ENCODE peak calls at places on chromosomes 6 and 20, in seven cellular contexts. G is neuronal stem cell, R is mesendoderm, X is IMR-90, B is trophoblast cell, O is H9, A is mesenchymal stem cell. C is an unnamed sample.

GRCh38 chr6:170075659-170076223 is 215.1 kb downstream of the DLL1 start:
- DNase-seq in G (no peak), R (no peak), X (no peak), B (no peak), O (peak; percentile 33), A (no peak), C (peak; percentile 42)

GRCh38 chr20:21693322-21693721 is 12.1 kb upstream of the PAX1 start:
- DNase-seq in G (no peak), R (peak; percentile 67), X (no peak), B (peak; percentile 2), O (peak; percentile 73), A (no peak), C (peak; percentile 79)

GRCh38 chr6:33878541-33878940 is 74.7 kb upstream of the MLN start:
- DNase-seq in G (no peak), R (no peak), X (no peak), B (no peak), O (no peak), A (no peak), C (no peak)

GRCh38 chr6:81934936-81935335 is 182.5 kb upstream of the TENT5A start:
- DNase-seq in G (no peak), R (no peak), X (peak; percentile 13), B (no peak), O (no peak), A (no peak), C (no peak)

GRCh38 chr6:78427386-78427785 is 440.0 kb upstream of the IRAK1BP1 start:
- DNase-seq in G (no peak), R (no peak), X (no peak), B (no peak), O (no peak), A (no peak), C (no peak)

GRCh38 chr6:167337675-167338449 is 13.0 kb downstream of the TTLL2 start:
- DNase-seq in G (no peak), R (no peak), X (no peak), B (no peak), O (no peak), A (no peak), C (no peak)

GRCh38 chr20:24634855-24635254 is 165.4 kb downstream of the SYNDIG1 start:
- DNase-seq in G (no peak), R (peak; percentile 66), X (peak; percentile 94), B (no peak), O (peak; percentile 65), A (peak; percentile 90), C (no peak)

GRCh38 chr6:4607026-4607704 is 169.0 kb upstream of the CDYL start:
- DNase-seq in G (no peak), R (no peak), X (peak; percentile 89), B (peak; percentile 77), O (no peak), A (peak; percentile 87), C (no peak)

GRCh38 chr20:58633161-58634035 is 17.7 kb upstream of the STX16 start:
- DNase-seq in G (no peak), R (no peak), X (no peak), B (no peak), O (no peak), A (no peak), C (no peak)

GRCh38 chr6:123064038-123064437 is 68.0 kb downstream of the CLVS2 start:
- DNase-seq in G (no peak), R (no peak), X (no peak), B (no peak), O (no peak), A (no peak), C (no peak)

GRCh38 chr20:43983904-43984361 is 69.3 kb downstream of the TOX2 start:
- DNase-seq in G (no peak), R (no peak), X (no peak), B (no peak), O (no peak), A (no peak), C (no peak)

GRCh38 chr20:5716953-5717352 is 33.2 kb upstream of the SHLD1 start:
- DNase-seq in G (no peak), R (no peak), X (no peak), B (no peak), O (no peak), A (no peak), C (no peak)

GRCh38 chr20:5720696-5721095 is 29.5 kb upstream of the SHLD1 start:
- DNase-seq in G (no peak), R (no peak), X (peak; percentile 41), B (no peak), O (no peak), A (no peak), C (no peak)

GRCh38 chr20:5718896-5719595 is 31.2 kb upstream of the SHLD1 start:
- DNase-seq in G (no peak), R (peak; percentile 7), X (no peak), B (no peak), O (no peak), A (no peak), C (no peak)

GRCh38 chr20:5722927-5723326 is 27.3 kb upstream of the SHLD1 start:
- DNase-seq in G (no peak), R (no peak), X (no peak), B (no peak), O (no peak), A (no peak), C (no peak)

GRCh38 chr20:5719861-5720401 is 30.3 kb upstream of the SHLD1 start:
- DNase-seq in G (no peak), R (no peak), X (peak; percentile 65), B (no peak), O (no peak), A (peak; percentile 33), C (no peak)
- H3K18ac ChIP-seq in G (no peak overlapping the region), R (no peak overlapping the region), X (peak overlapping the region; percentile 10), B (no peak overlapping the region), O (no peak overlapping the region), A (no peak overlapping the region), C (no peak overlapping the region)

DNA sequence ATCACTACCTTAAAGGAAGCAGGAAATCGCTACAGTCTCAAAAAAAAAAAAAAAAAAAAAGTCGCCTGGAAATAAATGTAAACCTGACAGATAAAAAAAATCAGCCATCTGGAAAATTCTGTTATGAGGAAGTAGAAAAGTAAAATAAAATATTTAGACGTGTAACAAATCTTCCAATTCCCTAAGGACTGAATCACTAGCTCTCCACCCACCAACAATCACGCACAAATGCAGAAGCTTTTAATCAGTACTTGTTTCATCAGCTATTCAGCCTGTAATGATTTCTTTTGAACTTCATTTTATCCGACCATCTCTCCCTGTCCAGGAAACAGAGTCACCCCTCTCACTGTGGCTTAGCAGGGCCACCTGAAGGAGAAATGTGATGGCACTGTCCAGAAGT is 59.0 kb downstream of the SLC23A2 start:
- DNase-seq in G (no peak), R (no peak), X (peak; percentile 92), B (no peak), O (no peak), A (no peak), C (no peak)
- H3K18ac ChIP-seq in G (no peak overlapping the region), R (no peak overlapping the region), X (peak overlapping the region; percentile 100), B (no peak overlapping the region), O (no peak overlapping the region), A (no peak overlapping the region), C (no peak overlapping the region)

GRCh38 chr20:60901831-60902230 is 350.2 kb upstream of the CDH4 start:
- DNase-seq in G (no peak), R (no peak), X (no peak), B (no peak), O (no peak), A (no peak), C (no peak)
- H3K18ac ChIP-seq in G (no peak overlapping the region), R (no peak overlapping the region), X (no peak overlapping the region), B (no peak overlapping the region), O (no peak overlapping the region), A (no peak overlapping the region), C (no peak overlapping the region)

GRCh38 chr6:31272856-31273626 is 1.1 kb upstream of the HLA-C start:
- DNase-seq in G (no peak), R (peak; percentile 3), X (no peak), B (no peak), O (no peak), A (no peak), C (no peak)

GRCh38 chr6:31267504-31268371 is 4.2 kb downstream of the HLA-C start:
- DNase-seq in G (no peak), R (no peak), X (no peak), B (no peak), O (no peak), A (no peak), C (no peak)

GRCh38 chr6:31271641-31272357 is at the start of gene HLA-C:
- DNase-seq in G (peak; percentile 89), R (peak; percentile 97), X (peak; percentile 95), B (peak; percentile 93), O (peak; percentile 93), A (peak; percentile 99), C (peak; percentile 85)

GRCh38 chr6:31272431-31272830 is 539 bp upstream of the HLA-C start:
- DNase-seq in G (no peak), R (peak; percentile 8), X (no peak), B (no peak), O (no peak), A (no peak), C (no peak)

GRCh38 chr6:31270788-31271640 is 878 bp downstream of the HLA-C start:
- DNase-seq in G (peak; percentile 24), R (peak; percentile 73), X (peak; percentile 47), B (peak; percentile 14), O (peak; percentile 78), A (peak; percentile 77), C (peak; percentile 79)
- H3K18ac ChIP-seq in G (no peak overlapping the region), R (no peak overlapping the region), X (no peak overlapping the region), B (peak overlapping the region; percentile 71), O (no peak overlapping the region), A (peak overlapping the region; percentile 37), C (no peak overlapping the region)

DNA sequence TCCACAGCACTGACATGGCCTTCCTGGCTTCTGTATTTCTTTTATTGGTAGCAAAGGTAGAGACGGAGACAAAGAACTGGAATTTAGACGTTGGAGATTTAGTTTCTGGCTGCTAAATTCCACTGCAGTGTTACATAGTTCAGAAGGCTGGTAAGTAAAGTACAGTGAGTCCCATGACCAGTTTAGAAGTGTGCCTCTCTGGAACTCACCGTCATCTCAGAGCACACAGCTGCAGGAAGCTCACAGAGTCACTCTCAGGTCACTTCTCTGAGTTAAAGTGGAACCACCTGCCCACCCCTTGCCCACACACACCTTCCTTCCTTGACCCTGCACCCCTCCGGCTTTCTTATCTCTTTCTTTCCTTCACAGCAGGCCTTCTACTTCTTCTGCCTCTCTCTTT is 19.6 kb upstream of the BMP6 start:
- DNase-seq in G (no peak), R (no peak), X (no peak), B (no peak), O (no peak), A (no peak), C (no peak)
- H3K18ac ChIP-seq in G (no peak overlapping the region), R (no peak overlapping the region), X (no peak overlapping the region), B (no peak overlapping the region), O (no peak overlapping the region), A (no peak overlapping the region), C (no peak overlapping the region)